ENCODE peak calls at places on chromosomes 12 and 14, in six cellular contexts. X is breast epithelium, Z is A549, L is fibroblast of lung, D is uterus, U is neural progenitor cell. F is an unnamed sample.

GRCh38 chr14:90523961-90524875 is 127.4 kb downstream of the CALM1 start:
- DNase-seq in Z (no peak), D (no peak), X (no peak), U (no peak), L (no peak), F (peak; percentile 43)

GRCh38 chr12:27550653-27550975 is 26.6 kb downstream of the PPFIBP1 start:
- DNase-seq in X (no peak), U (no peak), Z (no peak), L (peak; percentile 48), D (no peak), F (no peak)

GRCh38 chr12:123058471-123058870 is 78.0 kb downstream of the ARL6IP4 start:
- DNase-seq in Z (no peak), X (no peak), L (no peak), D (no peak), U (no peak), F (no peak)

GRCh38 chr12:120961604-120962486 is 16.5 kb upstream of the HNF1A start:
- DNase-seq in L (no peak), D (no peak), X (no peak), U (peak; percentile 31), Z (peak; percentile 46), F (peak; percentile 73)

GRCh38 chr12:26633591-26634210 is 199.3 kb downstream of the ITPR2 start:
- DNase-seq in Z (no peak), L (peak; percentile 61), D (no peak), U (no peak), X (no peak), F (no peak)

GRCh38 chr14:42806909-42807315 is 1200.2 kb downstream of the LRFN5 start:
- DNase-seq in Z (no peak), L (peak; percentile 100), X (no peak), U (no peak), D (no peak), F (no peak)

GRCh38 chr14:32073537-32074189 is 3.4 kb upstream of the ARHGAP5 start:
- DNase-seq in U (peak; percentile 74), L (peak; percentile 91), D (peak; percentile 72), Z (peak; percentile 71), X (no peak), F (no peak)

GRCh38 chr12:41264281-41264680 is 76.2 kb downstream of the PDZRN4 start:
- DNase-seq in D (no peak), Z (no peak), X (no peak), U (no peak), L (peak; percentile 3), F (no peak)

GRCh38 chr14:54481695-54482094 is 7.1 kb downstream of the GMFB start:
- DNase-seq in U (no peak), D (no peak), L (no peak), X (no peak), Z (no peak), F (no peak)

GRCh38 chr14:102419276-102419675 is 56.5 kb downstream of the TECPR2 start:
- DNase-seq in L (no peak), Z (no peak), X (no peak), U (no peak), D (no peak), F (no peak)

GRCh38 chr12:79056775-79057174 is 192.2 kb downstream of the SYT1 start:
- DNase-seq in Z (no peak), X (no peak), L (peak; percentile 33), U (no peak), D (no peak), F (no peak)

GRCh38 chr12:124630791-124631313 is 63.4 kb upstream of the NCOR2 start:
- DNase-seq in L (no peak), X (no peak), Z (no peak), D (no peak), U (no peak), F (no peak)

GRCh38 chr14:50310445-50310844 is 1.6 kb downstream of the L2HGDH start:
- DNase-seq in D (no peak), Z (no peak), U (no peak), L (no peak), X (no peak), F (no peak)

DNA sequence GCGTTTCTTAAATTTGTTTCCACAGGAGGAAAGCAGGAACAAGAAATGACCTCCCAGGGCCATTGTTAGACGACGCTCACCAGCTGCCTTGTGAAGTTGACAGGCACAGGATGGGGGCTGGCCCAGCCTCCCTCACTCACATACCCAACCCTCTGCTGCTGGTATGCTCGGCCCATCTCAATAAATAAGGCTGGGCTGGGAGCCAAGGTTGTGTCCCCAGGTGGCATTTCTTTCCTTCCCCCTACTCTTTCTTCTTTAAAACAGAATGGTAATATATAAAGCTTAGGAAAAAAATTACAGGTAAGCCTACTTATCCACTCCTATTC is 93.0 kb downstream of the ACTN1 start:
- DNase-seq in X (no peak), Z (no peak), D (no peak), U (no peak), L (peak; percentile 12), F (no peak)
- H3K27ac ChIP-seq in X (no peak overlapping the region), Z (peak overlapping the region; percentile 87), D (no peak overlapping the region), U (no peak overlapping the region), L (no peak overlapping the region), F (no peak overlapping the region)

DNA sequence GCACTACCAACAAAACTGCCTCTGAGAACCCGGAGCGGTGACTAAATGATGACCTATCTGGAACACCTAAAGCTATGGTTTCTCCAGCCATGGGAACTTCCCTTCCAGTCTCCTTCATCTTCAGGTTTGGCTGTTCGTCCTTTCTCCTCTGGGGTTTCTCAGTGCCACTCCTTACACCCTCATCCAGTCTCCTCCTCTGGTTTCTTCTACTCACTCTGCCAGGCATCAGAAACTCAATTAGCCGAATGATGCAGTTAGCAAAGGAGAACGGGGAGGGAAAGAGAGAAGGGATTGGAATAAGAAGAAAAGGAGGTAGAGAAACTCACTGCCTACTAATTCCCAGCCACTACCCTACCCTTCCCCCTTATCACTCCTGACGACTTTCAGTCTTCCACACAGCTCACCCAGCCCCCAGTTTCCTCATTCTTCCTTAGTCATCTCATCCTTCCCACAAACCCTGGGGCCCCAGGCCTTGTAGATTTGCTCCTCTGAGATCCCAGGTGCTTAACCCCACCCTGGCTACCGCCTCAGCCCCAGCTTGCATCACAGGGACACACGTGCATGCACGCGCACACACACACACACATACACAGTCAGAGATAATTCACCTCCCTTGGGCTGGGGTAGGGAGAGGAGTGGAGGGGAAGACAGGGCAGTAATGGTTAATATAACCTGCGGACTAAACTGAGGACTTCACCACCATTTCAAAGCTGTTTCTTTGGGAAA is 13.0 kb downstream of the FGD6 start:
- DNase-seq in D (peak; percentile 37), U (peak; percentile 40), X (no peak), L (peak; percentile 81), Z (peak; percentile 92), F (no peak)
- H3K4me3 ChIP-seq in D (no peak overlapping the region), U (no peak overlapping the region), X (no peak overlapping the region), L (no peak overlapping the region), Z (peak overlapping the region; percentile 35), F (no peak overlapping the region)

GRCh38 chr14:22553445-22553844 is 35.6 kb downstream of the DAD1 start:
- DNase-seq in Z (no peak), D (no peak), X (no peak), L (no peak), U (no peak), F (no peak)
- H3K4me1 ChIP-seq in Z (peaks cover 3% of the 10 kb centered on the region), D (peaks cover 3% of the 10 kb centered on the region), X (peaks cover 9% of the 10 kb centered on the region), L (peaks cover 6% of the 10 kb centered on the region), U (peaks cover 6% of the 10 kb centered on the region), F (no peaks in the 10 kb centered on the region)

GRCh38 chr12:11854011-11854499 is 204.6 kb downstream of the ETV6 start:
- DNase-seq in L (no peak), D (no peak), U (no peak), Z (no peak), X (no peak), F (no peak)

GRCh38 chr12:11855993-11856374 is 206.5 kb downstream of the ETV6 start:
- DNase-seq in D (no peak), X (no peak), U (peak; percentile 50), Z (no peak), L (no peak), F (no peak)

GRCh38 chr12:11860026-11860425 is 210.6 kb downstream of the ETV6 start:
- DNase-seq in D (no peak), X (no peak), Z (no peak), L (no peak), U (no peak), F (no peak)

GRCh38 chr12:11853126-11853525 is 203.7 kb downstream of the ETV6 start:
- DNase-seq in U (no peak), L (no peak), Z (no peak), X (no peak), D (no peak), F (no peak)

DNA sequence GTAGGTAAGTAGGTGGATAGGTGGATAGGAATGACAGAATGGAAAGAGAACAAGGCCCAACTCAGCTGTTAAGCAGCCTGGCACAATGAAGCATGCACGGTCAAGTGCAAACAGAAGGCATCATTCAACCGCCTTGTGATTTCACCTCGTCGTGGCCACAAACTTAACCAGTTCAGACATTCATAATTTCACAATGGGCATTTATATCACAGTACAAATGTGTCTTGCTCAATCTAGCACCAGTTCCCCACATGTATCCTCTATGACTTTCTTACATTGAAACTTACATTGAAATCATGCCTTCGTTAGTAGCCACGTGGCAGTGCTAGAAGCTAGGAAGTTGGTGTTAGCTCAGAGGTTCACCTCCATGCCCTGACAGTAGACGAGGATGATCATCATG is 207.5 kb downstream of the ETV6 start:
- DNase-seq in U (no peak), D (no peak), Z (no peak), X (no peak), L (no peak), F (no peak)
- H3K27ac ChIP-seq in U (no peak overlapping the region), D (no peak overlapping the region), Z (no peak overlapping the region), X (no peak overlapping the region), L (no peak overlapping the region), F (no peak overlapping the region)

DNA sequence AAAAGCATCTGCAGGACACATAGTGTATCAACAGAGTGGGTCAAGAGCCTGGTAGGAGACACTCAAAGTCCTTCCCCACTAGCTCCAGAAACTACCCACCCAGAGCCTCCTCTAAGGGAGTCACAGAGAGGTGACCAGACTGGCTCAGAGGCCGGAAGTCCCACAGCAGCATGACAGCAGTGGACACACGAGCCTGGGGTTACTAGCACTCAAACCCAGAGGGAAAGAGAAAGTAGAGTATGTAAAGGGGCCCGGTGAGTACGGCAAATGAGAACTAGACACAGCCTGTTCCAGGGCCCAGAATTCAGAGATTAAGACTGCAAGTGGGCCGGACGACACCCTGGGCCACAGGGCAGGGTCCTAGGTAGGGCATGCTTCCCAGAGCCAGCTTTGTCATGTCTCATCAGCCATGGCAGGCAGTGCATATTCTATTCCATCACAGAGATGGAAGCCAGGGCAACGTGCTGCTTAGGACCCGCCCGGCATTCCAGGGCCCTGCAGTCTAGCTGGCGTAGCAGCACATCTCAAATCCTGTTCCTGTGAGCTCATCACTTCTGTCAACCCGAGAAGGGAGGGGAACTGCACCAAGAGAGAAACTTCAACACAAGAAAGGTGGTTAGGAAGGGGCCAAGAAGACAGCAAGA is 4.2 kb downstream of the IFFO1 start:
- DNase-seq in U (no peak), X (no peak), D (peak; percentile 70), Z (no peak), L (peak; percentile 54), F (peak; percentile 51)
- H3K4me3 ChIP-seq in U (no peak overlapping the region), X (peak overlapping the region; percentile 9), D (peak overlapping the region; percentile 2), Z (no peak overlapping the region), L (peak overlapping the region; percentile 4), F (no peak overlapping the region)